ENCODE peak calls at places on chromosome 5, in five cellular contexts. One of them, this sample, is unnamed.

GRCh38 chr5:177427211-177427822 is 841 bp downstream of the GRK6 start:
- DNase-seq in H1: no peak
- DNase-seq in sigmoid colon: no peak
- DNase-seq in HCT116: no peak
- DNase-seq in transverse colon: no peak
- DNase-seq in this sample: no peak

GRCh38 chr5:94082405-94082804 is 341.0 kb upstream of the POU5F2 start:
- DNase-seq in transverse colon: no peak
- DNase-seq in HCT116: no peak
- DNase-seq in sigmoid colon: no peak
- DNase-seq in H1: no peak
- DNase-seq in this sample: no peak

GRCh38 chr5:90473321-90474234 is 993 bp downstream of the MBLAC2 start:
- DNase-seq in HCT116: no peak
- DNase-seq in sigmoid colon: no peak
- DNase-seq in H1: peak; percentile 71
- DNase-seq in transverse colon: peak; percentile 32
- DNase-seq in this sample: no peak

GRCh38 chr5:170546257-170546656 is 42.4 kb downstream of the KCNIP1 start:
- DNase-seq in transverse colon: no peak
- DNase-seq in HCT116: no peak
- DNase-seq in sigmoid colon: peak; percentile 30
- DNase-seq in H1: no peak
- DNase-seq in this sample: no peak

GRCh38 chr5:157533011-157533481 is 42.5 kb downstream of the ADAM19 start:
- DNase-seq in sigmoid colon: no peak
- DNase-seq in H1: no peak
- DNase-seq in HCT116: no peak
- DNase-seq in transverse colon: no peak
- DNase-seq in this sample: no peak

GRCh38 chr5:126984632-126985031 is 45.7 kb downstream of the MARCHF3 start:
- DNase-seq in HCT116: no peak
- DNase-seq in sigmoid colon: no peak
- DNase-seq in transverse colon: no peak
- DNase-seq in H1: no peak
- DNase-seq in this sample: no peak

GRCh38 chr5:54645888-54646284 is 128.3 kb downstream of the SNX18 start:
- DNase-seq in transverse colon: no peak
- DNase-seq in H1: no peak
- DNase-seq in sigmoid colon: no peak
- DNase-seq in HCT116: no peak
- DNase-seq in this sample: no peak

GRCh38 chr5:172722309-172722815 is 48.6 kb downstream of the DUSP1 start:
- DNase-seq in HCT116: no peak
- DNase-seq in transverse colon: no peak
- DNase-seq in sigmoid colon: no peak
- DNase-seq in H1: no peak
- DNase-seq in this sample: no peak

GRCh38 chr5:111627862-111628261 is 115.5 kb upstream of the STARD4 start:
- DNase-seq in transverse colon: no peak
- DNase-seq in HCT116: no peak
- DNase-seq in sigmoid colon: no peak
- DNase-seq in H1: no peak
- DNase-seq in this sample: no peak

GRCh38 chr5:93589812-93590215 is 6.8 kb downstream of the NR2F1 start:
- DNase-seq in transverse colon: no peak
- DNase-seq in sigmoid colon: no peak
- DNase-seq in H1: no peak
- DNase-seq in HCT116: no peak
- DNase-seq in this sample: peak; percentile 79

GRCh38 chr5:112146323-112146848 is 272.7 kb downstream of the EPB41L4A start:
- DNase-seq in H1: no peak
- DNase-seq in sigmoid colon: peak; percentile 78
- DNase-seq in transverse colon: no peak
- DNase-seq in HCT116: no peak
- DNase-seq in this sample: no peak

GRCh38 chr5:119368238-119368630 is 12.4 kb downstream of the TNFAIP8 start:
- DNase-seq in sigmoid colon: no peak
- DNase-seq in transverse colon: no peak
- DNase-seq in H1: no peak
- DNase-seq in HCT116: no peak
- DNase-seq in this sample: no peak

GRCh38 chr5:111606194-111606593 is 93.9 kb upstream of the STARD4 start:
- DNase-seq in sigmoid colon: no peak
- DNase-seq in HCT116: no peak
- DNase-seq in H1: no peak
- DNase-seq in transverse colon: no peak
- DNase-seq in this sample: no peak

GRCh38 chr5:125722550-125722949 is 700.7 kb upstream of the GRAMD2B start:
- DNase-seq in H1: no peak
- DNase-seq in HCT116: no peak
- DNase-seq in sigmoid colon: no peak
- DNase-seq in transverse colon: no peak
- DNase-seq in this sample: no peak

GRCh38 chr5:174323878-174324281 is 278.4 kb downstream of the NSG2 start:
- DNase-seq in H1: peak; percentile 78
- DNase-seq in HCT116: peak; percentile 72
- DNase-seq in transverse colon: no peak
- DNase-seq in sigmoid colon: no peak
- DNase-seq in this sample: no peak

GRCh38 chr5:110727025-110727314 is 499 bp upstream of the TMEM232 start:
- DNase-seq in H1: no peak
- DNase-seq in transverse colon: no peak
- DNase-seq in HCT116: no peak
- DNase-seq in sigmoid colon: no peak
- DNase-seq in this sample: no peak

GRCh38 chr5:137164961-137165360 is 334.2 kb downstream of the SPOCK1 start:
- DNase-seq in sigmoid colon: no peak
- DNase-seq in transverse colon: no peak
- DNase-seq in HCT116: no peak
- DNase-seq in H1: no peak
- DNase-seq in this sample: no peak

GRCh38 chr5:154059039-154059430 is 20.3 kb downstream of the MFAP3 start:
- DNase-seq in transverse colon: no peak
- DNase-seq in sigmoid colon: no peak
- DNase-seq in HCT116: no peak
- DNase-seq in H1: no peak
- DNase-seq in this sample: no peak

GRCh38 chr5:68533051-68533450 is 317.5 kb downstream of the PIK3R1 start:
- DNase-seq in transverse colon: no peak
- DNase-seq in H1: no peak
- DNase-seq in sigmoid colon: no peak
- DNase-seq in HCT116: no peak
- DNase-seq in this sample: no peak

GRCh38 chr5:167899490-167899889 is 392.0 kb upstream of the WWC1 start:
- DNase-seq in sigmoid colon: no peak
- DNase-seq in HCT116: no peak
- DNase-seq in transverse colon: no peak
- DNase-seq in H1: no peak
- DNase-seq in this sample: no peak

GRCh38 chr5:159133041-159133741 is 33.5 kb upstream of the EBF1 start:
- DNase-seq in transverse colon: no peak
- DNase-seq in H1: no peak
- DNase-seq in HCT116: peak; percentile 44
- DNase-seq in sigmoid colon: no peak
- DNase-seq in this sample: no peak

GRCh38 chr5:5271606-5272321 is 131.6 kb downstream of the ADAMTS16 start:
- DNase-seq in HCT116: no peak
- DNase-seq in sigmoid colon: no peak
- DNase-seq in transverse colon: no peak
- DNase-seq in H1: no peak
- DNase-seq in this sample: no peak

GRCh38 chr5:127515693-127516440 is 1.6 kb upstream of the PRRC1 start:
- DNase-seq in transverse colon: no peak
- DNase-seq in sigmoid colon: no peak
- DNase-seq in H1: no peak
- DNase-seq in HCT116: no peak
- DNase-seq in this sample: no peak

GRCh38 chr5:127833999-127834953 is 131.1 kb downstream of the CCDC192 start:
- DNase-seq in H1: no peak
- DNase-seq in transverse colon: no peak
- DNase-seq in HCT116: no peak
- DNase-seq in sigmoid colon: no peak
- DNase-seq in this sample: no peak

GRCh38 chr5:142014911-142015584 is 2.2 kb upstream of the GNPDA1 start:
- DNase-seq in HCT116: peak; percentile 69
- DNase-seq in transverse colon: no peak
- DNase-seq in sigmoid colon: no peak
- DNase-seq in H1: peak; percentile 49
- DNase-seq in this sample: no peak

GRCh38 chr5:67038817-67039603 is 157.6 kb downstream of the CD180 start:
- DNase-seq in sigmoid colon: no peak
- DNase-seq in transverse colon: no peak
- DNase-seq in HCT116: no peak
- DNase-seq in H1: no peak
- DNase-seq in this sample: no peak

GRCh38 chr5:58240286-58240685 is 219.6 kb downstream of the PLK2 start:
- DNase-seq in transverse colon: no peak
- DNase-seq in sigmoid colon: no peak
- DNase-seq in HCT116: no peak
- DNase-seq in H1: no peak
- DNase-seq in this sample: no peak

GRCh38 chr5:180521591-180521990 is 27.4 kb downstream of the CNOT6 start:
- DNase-seq in H1: no peak
- DNase-seq in HCT116: no peak
- DNase-seq in sigmoid colon: no peak
- DNase-seq in transverse colon: no peak
- DNase-seq in this sample: no peak

GRCh38 chr5:180516440-180516839 is 22.3 kb downstream of the CNOT6 start:
- DNase-seq in sigmoid colon: no peak
- DNase-seq in H1: no peak
- DNase-seq in transverse colon: no peak
- DNase-seq in HCT116: no peak
- DNase-seq in this sample: no peak

GRCh38 chr5:180522350-180522749 is 28.2 kb downstream of the CNOT6 start:
- DNase-seq in H1: no peak
- DNase-seq in HCT116: no peak
- DNase-seq in sigmoid colon: no peak
- DNase-seq in transverse colon: no peak
- DNase-seq in this sample: no peak

GRCh38 chr5:180521101-180521500 is 26.9 kb downstream of the CNOT6 start:
- DNase-seq in H1: no peak
- DNase-seq in HCT116: no peak
- DNase-seq in transverse colon: no peak
- DNase-seq in sigmoid colon: no peak
- DNase-seq in this sample: no peak

DNA sequence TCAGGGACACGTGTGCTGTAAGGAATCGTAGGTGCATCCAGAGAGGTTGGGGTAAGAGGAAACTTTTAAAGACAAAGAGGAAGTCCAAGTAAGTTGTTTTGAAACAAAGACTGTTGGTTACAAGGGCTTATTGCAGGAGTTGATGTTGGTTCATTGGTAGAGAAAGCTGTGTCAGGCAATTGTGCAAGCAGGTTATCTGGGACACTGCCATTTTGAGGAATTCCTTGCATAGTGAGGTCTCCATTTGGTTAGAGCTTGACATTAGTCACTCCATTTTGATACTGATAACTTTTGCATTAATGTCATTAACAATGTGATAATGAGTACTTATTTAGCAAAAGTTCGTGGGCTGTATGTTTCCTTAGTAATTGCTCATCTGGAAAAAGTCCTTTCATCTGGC is 24.9 kb downstream of the CNOT6 start:
- DNase-seq in H1: no peak
- DNase-seq in sigmoid colon: no peak
- DNase-seq in transverse colon: no peak
- DNase-seq in HCT116: no peak
- DNase-seq in this sample: no peak
- TF ChIP-seq POLR2AphosphoS5 in H1: no peak
- TF ChIP-seq POLR2AphosphoS5 in sigmoid colon: no peak
- TF ChIP-seq POLR2AphosphoS5 in transverse colon: no peak
- TF ChIP-seq POLR2AphosphoS5 in HCT116: no peak
- TF ChIP-seq POLR2AphosphoS5 in this sample: no peak

GRCh38 chr5:17219431-17219830 is 2.0 kb downstream of the BASP1 start:
- DNase-seq in transverse colon: no peak
- DNase-seq in sigmoid colon: no peak
- DNase-seq in H1: no peak
- DNase-seq in HCT116: no peak
- DNase-seq in this sample: no peak
- H3K4me3 ChIP-seq in transverse colon: no peak overlapping the region
- H3K4me3 ChIP-seq in sigmoid colon: no peak overlapping the region
- H3K4me3 ChIP-seq in H1: peak overlapping the region; percentile 97
- H3K4me3 ChIP-seq in HCT116: no peak overlapping the region
- H3K4me3 ChIP-seq in this sample: peak overlapping the region; percentile 68

GRCh38 chr5:99045864-99046263 is 117.1 kb upstream of the CHD1 start:
- DNase-seq in sigmoid colon: no peak
- DNase-seq in transverse colon: no peak
- DNase-seq in H1: no peak
- DNase-seq in HCT116: no peak
- DNase-seq in this sample: no peak
- TF ChIP-seq POLR2AphosphoS5 in sigmoid colon: no peak
- TF ChIP-seq POLR2AphosphoS5 in transverse colon: no peak
- TF ChIP-seq POLR2AphosphoS5 in H1: no peak
- TF ChIP-seq POLR2AphosphoS5 in HCT116: no peak
- TF ChIP-seq POLR2AphosphoS5 in this sample: no peak

GRCh38 chr5:180596115-180596667 is 4.9 kb upstream of the SCGB3A1 start:
- DNase-seq in HCT116: no peak
- DNase-seq in transverse colon: no peak
- DNase-seq in H1: no peak
- DNase-seq in sigmoid colon: no peak
- DNase-seq in this sample: no peak

GRCh38 chr5:180595381-180596114 is 4.2 kb upstream of the SCGB3A1 start:
- DNase-seq in transverse colon: no peak
- DNase-seq in HCT116: no peak
- DNase-seq in H1: no peak
- DNase-seq in sigmoid colon: peak; percentile 51
- DNase-seq in this sample: no peak

GRCh38 chr5:180595046-180595379 is 3.7 kb upstream of the SCGB3A1 start:
- DNase-seq in sigmoid colon: no peak
- DNase-seq in H1: no peak
- DNase-seq in HCT116: no peak
- DNase-seq in transverse colon: no peak
- DNase-seq in this sample: no peak

GRCh38 chr5:180598316-180598701 is 7.0 kb upstream of the SCGB3A1 start:
- DNase-seq in transverse colon: no peak
- DNase-seq in H1: no peak
- DNase-seq in sigmoid colon: no peak
- DNase-seq in HCT116: no peak
- DNase-seq in this sample: peak; percentile 77

DNA sequence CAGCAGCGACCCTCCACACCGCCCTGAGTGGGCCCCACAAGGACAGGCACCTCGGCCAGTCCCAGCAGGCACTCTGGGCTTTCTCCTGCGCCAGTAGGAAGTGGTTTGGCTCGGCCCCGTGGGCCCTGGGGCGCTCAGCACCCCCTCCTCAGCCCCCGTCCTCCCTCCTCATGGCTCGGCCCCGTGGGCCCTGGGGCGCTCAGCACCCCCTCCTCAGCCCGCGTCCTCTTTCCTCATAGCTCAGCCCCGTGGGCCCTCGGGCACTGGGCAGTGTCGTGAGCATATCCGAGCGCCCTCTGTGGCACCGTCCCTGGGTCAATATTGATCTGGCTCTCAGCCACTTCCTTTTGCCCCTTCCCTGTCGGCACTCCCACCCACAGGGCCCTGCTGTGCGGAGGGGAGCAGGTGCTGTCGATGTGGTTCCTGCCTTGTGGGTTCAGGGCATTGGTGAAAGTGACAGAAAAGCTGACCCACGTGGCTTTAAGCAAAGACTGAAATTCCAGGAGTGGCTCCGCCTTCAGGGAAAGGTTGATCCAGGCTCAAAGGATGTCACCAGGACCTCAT is 5.5 kb upstream of the SCGB3A1 start:
- DNase-seq in sigmoid colon: no peak
- DNase-seq in H1: peak; percentile 41
- DNase-seq in transverse colon: no peak
- DNase-seq in HCT116: no peak
- DNase-seq in this sample: no peak
- H3K4me3 ChIP-seq in sigmoid colon: no peak overlapping the region
- H3K4me3 ChIP-seq in H1: no peak overlapping the region
- H3K4me3 ChIP-seq in transverse colon: no peak overlapping the region
- H3K4me3 ChIP-seq in HCT116: no peak overlapping the region
- H3K4me3 ChIP-seq in this sample: no peak overlapping the region

This sample was measured in vagina.